ENCODE peak calls at places on chromosomes 4 and X, in six cellular contexts. One of them, this sample, is unnamed.

GRCh38 chrX:77788050-77788449 is 2.0 kb upstream of the ATRX start:
- DNase-seq in progenitor cell of endocrine pancreas: no peak
- DNase-seq in fibroblast of pulmonary artery: no peak
- DNase-seq in activated CD8-positive, alpha-beta T cell treated with anti-CD3 and anti-CD28 coated beads for 36 hours: peak
- DNase-seq in epithelial cell of esophagus: peak
- DNase-seq in WERI-Rb-1: no peak
- DNase-seq in this sample: no peak

GRCh38 chr4:21139327-21139726 is 439.1 kb downstream of the PACRGL start:
- DNase-seq in WERI-Rb-1: no peak
- DNase-seq in fibroblast of pulmonary artery: no peak
- DNase-seq in progenitor cell of endocrine pancreas: no peak
- DNase-seq in epithelial cell of esophagus: no peak
- DNase-seq in activated CD8-positive, alpha-beta T cell treated with anti-CD3 and anti-CD28 coated beads for 36 hours: no peak
- DNase-seq in this sample: no peak

GRCh38 chrX:104343408-104344129 is 88.8 kb upstream of the ESX1 start:
- DNase-seq in progenitor cell of endocrine pancreas: peak
- DNase-seq in epithelial cell of esophagus: peak
- DNase-seq in fibroblast of pulmonary artery: peak
- DNase-seq in WERI-Rb-1: peak
- DNase-seq in activated CD8-positive, alpha-beta T cell treated with anti-CD3 and anti-CD28 coated beads for 36 hours: peak
- DNase-seq in this sample: peak

GRCh38 chr4:55733874-55734437 is 85.6 kb upstream of the EXOC1L start:
- DNase-seq in activated CD8-positive, alpha-beta T cell treated with anti-CD3 and anti-CD28 coated beads for 36 hours: no peak
- DNase-seq in epithelial cell of esophagus: peak
- DNase-seq in progenitor cell of endocrine pancreas: no peak
- DNase-seq in WERI-Rb-1: no peak
- DNase-seq in fibroblast of pulmonary artery: peak
- DNase-seq in this sample: no peak

GRCh38 chr4:168560835-168561210 is 64.0 kb downstream of the PALLD start:
- DNase-seq in epithelial cell of esophagus: peak
- DNase-seq in fibroblast of pulmonary artery: no peak
- DNase-seq in progenitor cell of endocrine pancreas: no peak
- DNase-seq in WERI-Rb-1: no peak
- DNase-seq in activated CD8-positive, alpha-beta T cell treated with anti-CD3 and anti-CD28 coated beads for 36 hours: no peak
- DNase-seq in this sample: no peak

GRCh38 chr4:15003441-15003890 is 1.2 kb downstream of the CPEB2 start:
- DNase-seq in fibroblast of pulmonary artery: peak
- DNase-seq in activated CD8-positive, alpha-beta T cell treated with anti-CD3 and anti-CD28 coated beads for 36 hours: peak
- DNase-seq in WERI-Rb-1: peak
- DNase-seq in progenitor cell of endocrine pancreas: peak
- DNase-seq in epithelial cell of esophagus: peak
- DNase-seq in this sample: peak

GRCh38 chr4:101102114-101102752 is 245.1 kb downstream of the PPP3CA start:
- DNase-seq in fibroblast of pulmonary artery: peak
- DNase-seq in progenitor cell of endocrine pancreas: no peak
- DNase-seq in WERI-Rb-1: no peak
- DNase-seq in epithelial cell of esophagus: no peak
- DNase-seq in activated CD8-positive, alpha-beta T cell treated with anti-CD3 and anti-CD28 coated beads for 36 hours: no peak
- DNase-seq in this sample: no peak

GRCh38 chrX:132532097-132532496 is 43.3 kb upstream of the MBNL3 start:
- DNase-seq in fibroblast of pulmonary artery: no peak
- DNase-seq in epithelial cell of esophagus: no peak
- DNase-seq in WERI-Rb-1: no peak
- DNase-seq in activated CD8-positive, alpha-beta T cell treated with anti-CD3 and anti-CD28 coated beads for 36 hours: no peak
- DNase-seq in progenitor cell of endocrine pancreas: no peak
- DNase-seq in this sample: no peak

GRCh38 chr4:77854431-77855111 is 8.1 kb upstream of the MRPL1 start:
- DNase-seq in WERI-Rb-1: no peak
- DNase-seq in progenitor cell of endocrine pancreas: no peak
- DNase-seq in epithelial cell of esophagus: peak
- DNase-seq in activated CD8-positive, alpha-beta T cell treated with anti-CD3 and anti-CD28 coated beads for 36 hours: peak
- DNase-seq in fibroblast of pulmonary artery: peak
- DNase-seq in this sample: no peak

GRCh38 chrX:144916785-144917184 is 330.5 kb upstream of the SPANXN1 start:
- DNase-seq in fibroblast of pulmonary artery: no peak
- DNase-seq in progenitor cell of endocrine pancreas: no peak
- DNase-seq in WERI-Rb-1: no peak
- DNase-seq in epithelial cell of esophagus: no peak
- DNase-seq in activated CD8-positive, alpha-beta T cell treated with anti-CD3 and anti-CD28 coated beads for 36 hours: no peak
- DNase-seq in this sample: no peak

GRCh38 chr4:106063009-106063408 is 167.7 kb downstream of the NPNT start:
- DNase-seq in progenitor cell of endocrine pancreas: no peak
- DNase-seq in epithelial cell of esophagus: no peak
- DNase-seq in WERI-Rb-1: no peak
- DNase-seq in fibroblast of pulmonary artery: peak
- DNase-seq in activated CD8-positive, alpha-beta T cell treated with anti-CD3 and anti-CD28 coated beads for 36 hours: no peak
- DNase-seq in this sample: no peak

GRCh38 chr4:106062452-106062875 is 167.2 kb downstream of the NPNT start:
- DNase-seq in WERI-Rb-1: no peak
- DNase-seq in activated CD8-positive, alpha-beta T cell treated with anti-CD3 and anti-CD28 coated beads for 36 hours: no peak
- DNase-seq in fibroblast of pulmonary artery: peak
- DNase-seq in epithelial cell of esophagus: peak
- DNase-seq in progenitor cell of endocrine pancreas: no peak
- DNase-seq in this sample: no peak

GRCh38 chr4:106065018-106065417 is 169.7 kb downstream of the NPNT start:
- DNase-seq in fibroblast of pulmonary artery: no peak
- DNase-seq in WERI-Rb-1: no peak
- DNase-seq in epithelial cell of esophagus: no peak
- DNase-seq in activated CD8-positive, alpha-beta T cell treated with anti-CD3 and anti-CD28 coated beads for 36 hours: no peak
- DNase-seq in progenitor cell of endocrine pancreas: no peak
- DNase-seq in this sample: no peak
- TF ChIP-seq CTCF in fibroblast of pulmonary artery: no peak
- TF ChIP-seq CTCF in WERI-Rb-1: no peak
- TF ChIP-seq CTCF in epithelial cell of esophagus: no peak
- TF ChIP-seq CTCF in activated CD8-positive, alpha-beta T cell treated with anti-CD3 and anti-CD28 coated beads for 36 hours: no peak
- TF ChIP-seq CTCF in progenitor cell of endocrine pancreas: no peak
- TF ChIP-seq CTCF in this sample: no peak

DNA sequence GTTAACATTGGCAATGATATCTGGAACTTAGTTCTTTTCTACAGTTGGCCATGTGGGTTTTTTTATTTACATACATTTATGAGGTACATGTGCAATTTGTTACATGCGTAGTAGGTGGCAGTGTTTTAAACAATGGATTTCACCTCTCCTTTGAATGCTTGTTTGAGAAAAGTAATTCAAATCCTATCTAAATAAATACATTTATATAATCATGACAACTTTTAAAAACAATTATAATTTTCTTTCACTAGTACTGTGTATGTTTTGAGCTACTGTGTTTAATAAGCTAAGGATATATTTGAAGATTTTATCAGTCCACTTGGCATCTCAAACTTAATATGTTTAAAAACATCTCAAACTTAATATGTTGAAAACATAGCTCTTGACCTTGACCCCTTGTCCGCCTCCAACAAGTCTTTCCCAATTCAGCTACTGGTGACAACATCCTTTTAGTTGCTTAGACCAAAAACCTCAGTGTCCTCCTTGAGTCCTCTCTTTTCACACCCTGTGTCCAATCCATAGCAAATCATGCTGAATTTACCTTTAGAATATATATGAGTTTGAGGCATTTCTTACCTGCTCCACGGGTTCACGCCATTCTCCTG is 14.5 kb downstream of the GUCY1B1 start:
- DNase-seq in activated CD8-positive, alpha-beta T cell treated with anti-CD3 and anti-CD28 coated beads for 36 hours: no peak
- DNase-seq in WERI-Rb-1: no peak
- DNase-seq in epithelial cell of esophagus: no peak
- DNase-seq in fibroblast of pulmonary artery: no peak
- DNase-seq in progenitor cell of endocrine pancreas: no peak
- DNase-seq in this sample: no peak
- TF ChIP-seq CTCF in activated CD8-positive, alpha-beta T cell treated with anti-CD3 and anti-CD28 coated beads for 36 hours: no peak
- TF ChIP-seq CTCF in WERI-Rb-1: no peak
- TF ChIP-seq CTCF in epithelial cell of esophagus: no peak
- TF ChIP-seq CTCF in fibroblast of pulmonary artery: no peak
- TF ChIP-seq CTCF in progenitor cell of endocrine pancreas: no peak
- TF ChIP-seq CTCF in this sample: no peak

GRCh38 chr4:10186228-10187214 is 69.9 kb upstream of the WDR1 start:
- DNase-seq in WERI-Rb-1: peak
- DNase-seq in activated CD8-positive, alpha-beta T cell treated with anti-CD3 and anti-CD28 coated beads for 36 hours: no peak
- DNase-seq in fibroblast of pulmonary artery: peak
- DNase-seq in progenitor cell of endocrine pancreas: no peak
- DNase-seq in epithelial cell of esophagus: no peak
- DNase-seq in this sample: no peak
- TF ChIP-seq CTCF in WERI-Rb-1: peak
- TF ChIP-seq CTCF in activated CD8-positive, alpha-beta T cell treated with anti-CD3 and anti-CD28 coated beads for 36 hours: no peak
- TF ChIP-seq CTCF in fibroblast of pulmonary artery: peak
- TF ChIP-seq CTCF in progenitor cell of endocrine pancreas: peak
- TF ChIP-seq CTCF in epithelial cell of esophagus: peak
- TF ChIP-seq CTCF in this sample: no peak

DNA sequence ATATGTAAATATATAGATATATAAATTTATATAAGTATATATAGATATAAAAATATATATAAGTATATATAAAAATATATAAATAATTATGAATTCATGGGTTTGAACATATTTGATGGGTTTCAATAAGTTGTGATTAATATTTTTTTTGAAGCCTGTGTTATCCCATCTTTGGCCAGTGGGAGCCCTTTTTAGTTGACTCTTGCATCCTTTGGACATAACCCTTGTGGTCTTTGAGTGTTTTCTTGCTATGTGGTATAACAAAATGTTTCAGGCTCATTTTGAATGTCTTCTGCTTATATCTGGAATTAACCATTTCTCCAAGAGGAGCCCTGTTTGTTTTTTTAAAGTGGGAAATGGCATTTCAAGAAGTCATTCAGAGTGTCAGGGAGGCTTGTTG is 15.2 kb downstream of the SNX25 start:
- DNase-seq in progenitor cell of endocrine pancreas: no peak
- DNase-seq in epithelial cell of esophagus: no peak
- DNase-seq in WERI-Rb-1: no peak
- DNase-seq in activated CD8-positive, alpha-beta T cell treated with anti-CD3 and anti-CD28 coated beads for 36 hours: no peak
- DNase-seq in fibroblast of pulmonary artery: no peak
- DNase-seq in this sample: no peak
- TF ChIP-seq CTCF in progenitor cell of endocrine pancreas: peak
- TF ChIP-seq CTCF in epithelial cell of esophagus: peak
- TF ChIP-seq CTCF in WERI-Rb-1: no peak
- TF ChIP-seq CTCF in activated CD8-positive, alpha-beta T cell treated with anti-CD3 and anti-CD28 coated beads for 36 hours: peak
- TF ChIP-seq CTCF in fibroblast of pulmonary artery: peak
- TF ChIP-seq CTCF in this sample: peak

DNA sequence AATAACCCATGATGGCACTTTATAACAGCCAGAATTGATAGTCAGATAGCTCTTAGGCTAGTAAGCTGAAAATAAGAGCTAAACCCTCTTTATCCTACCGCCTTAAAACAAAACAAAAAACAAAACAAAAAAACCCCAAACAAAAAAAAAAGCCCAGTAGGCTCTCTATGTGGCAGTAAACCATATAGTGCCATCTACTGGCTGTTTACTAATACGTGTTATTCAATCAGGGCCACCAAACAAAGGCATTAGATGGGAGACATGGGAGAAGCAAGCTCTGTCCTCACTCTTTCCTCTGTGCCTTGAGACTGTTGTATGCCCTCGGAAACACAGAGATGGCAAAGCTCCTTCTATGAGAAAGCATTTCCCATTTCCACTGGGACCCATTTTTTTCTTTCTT is 148.8 kb upstream of the MID1 start:
- DNase-seq in WERI-Rb-1: no peak
- DNase-seq in fibroblast of pulmonary artery: peak
- DNase-seq in activated CD8-positive, alpha-beta T cell treated with anti-CD3 and anti-CD28 coated beads for 36 hours: no peak
- DNase-seq in progenitor cell of endocrine pancreas: no peak
- DNase-seq in epithelial cell of esophagus: peak
- DNase-seq in this sample: no peak
- TF ChIP-seq CTCF in WERI-Rb-1: peak
- TF ChIP-seq CTCF in fibroblast of pulmonary artery: peak
- TF ChIP-seq CTCF in activated CD8-positive, alpha-beta T cell treated with anti-CD3 and anti-CD28 coated beads for 36 hours: no peak
- TF ChIP-seq CTCF in progenitor cell of endocrine pancreas: peak
- TF ChIP-seq CTCF in epithelial cell of esophagus: peak
- TF ChIP-seq CTCF in this sample: peak

This sample was measured in glutamatergic neuron.